ENCODE peak calls at places on chromosomes 4 and X, in seven cellular contexts. L, J, M, H, K, X and C are unnamed samples.

GRCh38 chr4:186651181-186651603 is 72.5 kb downstream of the FAT1 start:
- DNase-seq in K (no peak), M (no peak), L (no peak), X (no peak), J (no peak), H (no peak), C (no peak)

GRCh38 chr4:183632689-183633088 is 26.3 kb downstream of the RWDD4 start:
- DNase-seq in H (no peak), L (no peak), J (no peak), M (no peak), K (no peak), X (no peak), C (no peak)

GRCh38 chrX:119871245-119871598 is 311 bp downstream of the RNF113A start:
- DNase-seq in K (no peak), J (peak; percentile 7), M (no peak), L (no peak), X (no peak), H (no peak), C (no peak)

GRCh38 chr4:152485726-152486276 is 50.1 kb downstream of the FBXW7 start:
- DNase-seq in L (no peak), H (no peak), J (peak; percentile 94), M (no peak), K (peak; percentile 34), X (no peak), C (peak; percentile 54)

GRCh38 chr4:33914386-33914785 is 2329.9 kb downstream of the ARAP2 start:
- DNase-seq in M (no peak), H (no peak), K (no peak), J (no peak), X (no peak), L (no peak), C (peak; percentile 9)

GRCh38 chrX:103831342-103831802 is 685 bp downstream of the RAB9B start:
- DNase-seq in H (no peak), J (no peak), M (no peak), K (peak; percentile 69), X (no peak), L (no peak), C (no peak)

GRCh38 chr4:7897811-7898210 is 41.9 kb downstream of the AFAP1 start:
- DNase-seq in L (no peak), K (no peak), H (no peak), X (no peak), M (no peak), J (peak; percentile 62), C (no peak)

GRCh38 chrX:72238183-72238582 is 644 bp downstream of the ERCC6L start:
- DNase-seq in J (no peak), M (no peak), L (no peak), X (no peak), H (no peak), K (no peak), C (no peak)

GRCh38 chr4:137370206-137370633 is 162.1 kb downstream of the PCDH18 start:
- DNase-seq in J (peak; percentile 85), K (no peak), H (no peak), X (no peak), L (no peak), M (no peak), C (peak; percentile 93)

GRCh38 chrX:1450381-1451161 is 2.1 kb downstream of the ASMTL start:
- DNase-seq in L (peak; percentile 65), K (no peak), X (no peak), J (no peak), H (no peak), M (no peak), C (no peak)

GRCh38 chr4:120977435-120977997 is 55.0 kb upstream of the PRDM5 start:
- DNase-seq in L (no peak), K (peak; percentile 10), X (no peak), M (peak; percentile 9), J (peak; percentile 70), H (no peak), C (peak; percentile 51)

GRCh38 chr4:33107813-33108212 is 2387.6 kb downstream of the PCDH7 start:
- DNase-seq in K (no peak), J (no peak), L (no peak), X (no peak), H (no peak), M (no peak), C (peak; percentile 64)

GRCh38 chrX:148459343-148459742 is 41.1 kb upstream of the AFF2 start:
- DNase-seq in J (no peak), H (no peak), M (no peak), L (no peak), K (no peak), X (no peak), C (no peak)

GRCh38 chr4:98653890-98654867 is 4.2 kb downstream of the TSPAN5 start:
- DNase-seq in J (peak; percentile 98), X (no peak), H (no peak), K (no peak), M (no peak), L (no peak), C (peak; percentile 74)

GRCh38 chr4:6834867-6835266 is 52.3 kb downstream of the KIAA0232 start:
- DNase-seq in H (no peak), X (no peak), K (no peak), L (no peak), M (no peak), J (peak; percentile 12), C (peak; percentile 70)

GRCh38 chr4:4470208-4470607 is 71.6 kb downstream of the STX18 start:
- DNase-seq in J (no peak), K (no peak), L (no peak), X (no peak), H (no peak), M (no peak), C (no peak)

GRCh38 chr4:186633844-186634243 is 78.5 kb upstream of the MTNR1A start:
- DNase-seq in J (no peak), M (no peak), X (no peak), L (no peak), H (no peak), K (no peak), C (no peak)

GRCh38 chrX:142084611-142085010 is 120.5 kb downstream of the MAGEC2 start:
- DNase-seq in X (no peak), L (no peak), K (no peak), M (no peak), H (no peak), J (no peak), C (no peak)

GRCh38 chrX:11407331-11408110 is 114.3 kb downstream of the AMELX start:
- DNase-seq in M (no peak), L (no peak), H (no peak), X (no peak), K (no peak), J (peak; percentile 23), C (no peak)

GRCh38 chr4:7828011-7828720 is 111.5 kb downstream of the AFAP1 start:
- DNase-seq in K (no peak), X (no peak), J (peak; percentile 100), M (peak; percentile 62), H (no peak), L (no peak), C (peak; percentile 90)

GRCh38 chr4:178086324-178086723 is 644.1 kb upstream of the AGA start:
- DNase-seq in K (peak; percentile 2), J (peak; percentile 1), H (no peak), L (no peak), X (no peak), M (no peak), C (no peak)

GRCh38 chrX:6990552-6991193 is 156.8 kb upstream of the STS start:
- DNase-seq in M (no peak), H (no peak), J (no peak), K (no peak), X (no peak), L (no peak), C (peak; percentile 18)

GRCh38 chr4:98603683-98604573 is 54.5 kb downstream of the TSPAN5 start:
- DNase-seq in J (peak; percentile 71), M (no peak), L (no peak), K (no peak), X (peak; percentile 29), H (no peak), C (no peak)

GRCh38 chr4:20464381-20464780 is 212.7 kb downstream of the SLIT2 start:
- DNase-seq in X (peak; percentile 36), L (no peak), J (peak; percentile 77), K (peak; percentile 0), M (no peak), H (no peak), C (peak; percentile 62)

GRCh38 chrX:38916801-38917200 is 115.5 kb downstream of the MID1IP1 start:
- DNase-seq in H (no peak), K (no peak), X (no peak), L (no peak), J (no peak), M (no peak), C (no peak)